ENCODE peak calls at places on chromosomes 4 and X, in nine cellular contexts. One of them, this sample, is unnamed.

GRCh38 chr4:145132521-145133098 is 34.5 kb downstream of the ABCE1 start:
- DNase-seq in lung: no peak
- DNase-seq in GM23338: no peak
- DNase-seq in hepatocyte: no peak
- DNase-seq in A549: no peak
- DNase-seq in sigmoid colon: no peak
- DNase-seq in body of pancreas: no peak
- DNase-seq in fibroblast of lung: peak
- DNase-seq in PC-9: no peak
- DNase-seq in this sample: peak

GRCh38 chrX:21479695-21480280 is 105.6 kb downstream of the CNKSR2 start:
- DNase-seq in lung: no peak
- DNase-seq in GM23338: peak
- DNase-seq in hepatocyte: peak
- DNase-seq in A549: peak
- DNase-seq in sigmoid colon: no peak
- DNase-seq in body of pancreas: no peak
- DNase-seq in fibroblast of lung: peak
- DNase-seq in PC-9: peak
- DNase-seq in this sample: peak

GRCh38 chr4:152245706-152246105 is 290.2 kb downstream of the FBXW7 start:
- DNase-seq in lung: no peak
- DNase-seq in GM23338: no peak
- DNase-seq in hepatocyte: no peak
- DNase-seq in A549: no peak
- DNase-seq in sigmoid colon: no peak
- DNase-seq in body of pancreas: no peak
- DNase-seq in fibroblast of lung: peak
- DNase-seq in PC-9: no peak
- DNase-seq in this sample: no peak

GRCh38 chr4:5719329-5720055 is 8.5 kb downstream of the EVC start:
- DNase-seq in lung: no peak
- DNase-seq in GM23338: peak
- DNase-seq in hepatocyte: no peak
- DNase-seq in A549: no peak
- DNase-seq in sigmoid colon: no peak
- DNase-seq in body of pancreas: no peak
- DNase-seq in fibroblast of lung: no peak
- DNase-seq in PC-9: no peak
- DNase-seq in this sample: no peak

GRCh38 chr4:108370291-108370690 is 201.6 kb upstream of the LEF1 start:
- DNase-seq in lung: no peak
- DNase-seq in GM23338: no peak
- DNase-seq in hepatocyte: no peak
- DNase-seq in A549: no peak
- DNase-seq in sigmoid colon: no peak
- DNase-seq in body of pancreas: no peak
- DNase-seq in fibroblast of lung: no peak
- DNase-seq in PC-9: no peak
- DNase-seq in this sample: no peak

GRCh38 chr4:55247521-55247920 is 98.5 kb upstream of the SRD5A3 start:
- DNase-seq in lung: no peak
- DNase-seq in GM23338: no peak
- DNase-seq in hepatocyte: no peak
- DNase-seq in A549: no peak
- DNase-seq in sigmoid colon: no peak
- DNase-seq in body of pancreas: no peak
- DNase-seq in fibroblast of lung: no peak
- DNase-seq in PC-9: no peak
- DNase-seq in this sample: no peak

GRCh38 chrX:39652336-39652735 is 445.4 kb downstream of the BCOR start:
- DNase-seq in lung: no peak
- DNase-seq in GM23338: peak
- DNase-seq in hepatocyte: no peak
- DNase-seq in A549: peak
- DNase-seq in sigmoid colon: no peak
- DNase-seq in body of pancreas: no peak
- DNase-seq in fibroblast of lung: no peak
- DNase-seq in PC-9: no peak
- DNase-seq in this sample: no peak

GRCh38 chrX:131907488-131908314 is 115.4 kb upstream of the STK26 start:
- DNase-seq in lung: no peak
- DNase-seq in GM23338: no peak
- DNase-seq in hepatocyte: no peak
- DNase-seq in A549: no peak
- DNase-seq in sigmoid colon: no peak
- DNase-seq in body of pancreas: no peak
- DNase-seq in fibroblast of lung: no peak
- DNase-seq in PC-9: no peak
- DNase-seq in this sample: no peak

GRCh38 chrX:143669395-143669794 is 33.5 kb upstream of the SLITRK4 start:
- DNase-seq in lung: no peak
- DNase-seq in GM23338: peak
- DNase-seq in hepatocyte: peak
- DNase-seq in A549: no peak
- DNase-seq in sigmoid colon: no peak
- DNase-seq in body of pancreas: no peak
- DNase-seq in fibroblast of lung: no peak
- DNase-seq in PC-9: no peak
- DNase-seq in this sample: no peak

DNA sequence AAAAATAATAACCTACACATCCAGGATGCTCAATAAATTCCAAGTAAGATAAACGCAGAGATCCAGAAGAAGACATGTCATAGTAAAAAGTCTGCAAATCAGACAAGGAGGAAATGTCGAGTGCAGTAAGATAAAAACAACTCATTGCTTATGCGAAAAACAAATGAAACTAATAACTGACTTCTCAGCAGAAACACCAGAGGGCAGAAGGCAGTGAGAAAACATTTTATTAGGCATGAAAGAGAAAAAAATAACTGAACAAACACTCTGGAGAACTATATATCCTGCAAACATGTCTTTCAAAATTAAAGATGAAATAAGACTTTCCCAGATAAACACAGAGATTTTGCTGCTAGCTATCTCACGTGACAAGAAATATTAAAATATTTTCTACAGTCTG is 201.3 kb upstream of the CTSO start:
- DNase-seq in lung: no peak
- DNase-seq in GM23338: no peak
- DNase-seq in hepatocyte: no peak
- DNase-seq in A549: no peak
- DNase-seq in sigmoid colon: no peak
- DNase-seq in body of pancreas: no peak
- DNase-seq in fibroblast of lung: no peak
- DNase-seq in PC-9: no peak
- DNase-seq in this sample: no peak
- TF ChIP-seq CTCF in lung: no peak
- TF ChIP-seq CTCF in GM23338: peak
- TF ChIP-seq CTCF in hepatocyte: no peak
- TF ChIP-seq CTCF in A549: no peak
- TF ChIP-seq CTCF in sigmoid colon: no peak
- TF ChIP-seq CTCF in body of pancreas: no peak
- TF ChIP-seq CTCF in fibroblast of lung: peak
- TF ChIP-seq CTCF in PC-9: no peak
- TF ChIP-seq CTCF in this sample: peak

GRCh38 chr4:86971355-86971683 is 36.5 kb downstream of the AFF1 start:
- DNase-seq in lung: no peak
- DNase-seq in GM23338: no peak
- DNase-seq in hepatocyte: no peak
- DNase-seq in A549: no peak
- DNase-seq in sigmoid colon: no peak
- DNase-seq in body of pancreas: no peak
- DNase-seq in fibroblast of lung: no peak
- DNase-seq in PC-9: no peak
- DNase-seq in this sample: no peak
- H3K27ac ChIP-seq in lung: no peak
- H3K27ac ChIP-seq in GM23338: peak
- H3K27ac ChIP-seq in hepatocyte: no peak
- H3K27ac ChIP-seq in A549: no peak
- H3K27ac ChIP-seq in sigmoid colon: no peak
- H3K27ac ChIP-seq in body of pancreas: no peak
- H3K27ac ChIP-seq in fibroblast of lung: no peak
- H3K27ac ChIP-seq in PC-9: no peak
- H3K27ac ChIP-seq in this sample: no peak

GRCh38 chr4:84690481-84690880 is 107.6 kb downstream of the CDS1 start:
- DNase-seq in lung: no peak
- DNase-seq in GM23338: no peak
- DNase-seq in hepatocyte: no peak
- DNase-seq in A549: no peak
- DNase-seq in sigmoid colon: no peak
- DNase-seq in body of pancreas: no peak
- DNase-seq in fibroblast of lung: no peak
- DNase-seq in PC-9: no peak
- DNase-seq in this sample: no peak

GRCh38 chr4:84691800-84692199 is 108.9 kb downstream of the CDS1 start:
- DNase-seq in lung: no peak
- DNase-seq in GM23338: no peak
- DNase-seq in hepatocyte: no peak
- DNase-seq in A549: no peak
- DNase-seq in sigmoid colon: no peak
- DNase-seq in body of pancreas: no peak
- DNase-seq in fibroblast of lung: no peak
- DNase-seq in PC-9: no peak
- DNase-seq in this sample: no peak

GRCh38 chr4:84691170-84691691 is 108.3 kb downstream of the CDS1 start:
- DNase-seq in lung: peak
- DNase-seq in GM23338: peak
- DNase-seq in hepatocyte: no peak
- DNase-seq in A549: peak
- DNase-seq in sigmoid colon: no peak
- DNase-seq in body of pancreas: no peak
- DNase-seq in fibroblast of lung: peak
- DNase-seq in PC-9: peak
- DNase-seq in this sample: peak

GRCh38 chr4:84685105-84685504 is 102.2 kb downstream of the CDS1 start:
- DNase-seq in lung: no peak
- DNase-seq in GM23338: no peak
- DNase-seq in hepatocyte: no peak
- DNase-seq in A549: no peak
- DNase-seq in sigmoid colon: no peak
- DNase-seq in body of pancreas: no peak
- DNase-seq in fibroblast of lung: no peak
- DNase-seq in PC-9: no peak
- DNase-seq in this sample: no peak

GRCh38 chr4:84688605-84689004 is 105.7 kb downstream of the CDS1 start:
- DNase-seq in lung: no peak
- DNase-seq in GM23338: no peak
- DNase-seq in hepatocyte: no peak
- DNase-seq in A549: no peak
- DNase-seq in sigmoid colon: no peak
- DNase-seq in body of pancreas: no peak
- DNase-seq in fibroblast of lung: no peak
- DNase-seq in PC-9: no peak
- DNase-seq in this sample: no peak
- H3K4me3 ChIP-seq in lung: no peak
- H3K4me3 ChIP-seq in GM23338: no peak
- H3K4me3 ChIP-seq in hepatocyte: no peak
- H3K4me3 ChIP-seq in A549: no peak
- H3K4me3 ChIP-seq in sigmoid colon: no peak
- H3K4me3 ChIP-seq in body of pancreas: no peak
- H3K4me3 ChIP-seq in fibroblast of lung: no peak
- H3K4me3 ChIP-seq in PC-9: no peak
- H3K4me3 ChIP-seq in this sample: no peak

DNA sequence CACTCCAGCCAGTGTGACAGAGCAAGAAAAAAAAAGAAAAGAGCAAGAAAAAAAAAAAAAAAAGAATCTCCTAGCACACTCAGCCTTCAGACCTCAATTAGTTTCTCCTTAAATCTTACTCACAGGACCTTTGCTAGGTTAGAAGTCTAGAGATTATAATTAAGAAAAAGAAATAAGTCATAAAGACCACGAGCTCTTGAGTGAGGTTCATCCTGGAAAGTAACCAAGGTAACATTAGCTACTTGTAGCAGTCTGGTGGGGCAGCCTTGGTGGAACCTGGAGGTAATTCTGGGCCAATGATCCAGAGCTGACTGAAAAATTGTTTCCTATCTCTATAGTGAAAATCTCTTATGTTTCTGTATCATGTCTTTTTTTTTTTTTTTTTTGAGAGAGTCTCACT is 21.2 kb upstream of the DDX3X start:
- DNase-seq in lung: no peak
- DNase-seq in GM23338: no peak
- DNase-seq in hepatocyte: no peak
- DNase-seq in A549: no peak
- DNase-seq in sigmoid colon: no peak
- DNase-seq in body of pancreas: no peak
- DNase-seq in fibroblast of lung: no peak
- DNase-seq in PC-9: no peak
- DNase-seq in this sample: no peak
- TF ChIP-seq CTCF in lung: no peak
- TF ChIP-seq CTCF in GM23338: no peak
- TF ChIP-seq CTCF in hepatocyte: no peak
- TF ChIP-seq CTCF in A549: no peak
- TF ChIP-seq CTCF in sigmoid colon: no peak
- TF ChIP-seq CTCF in body of pancreas: no peak
- TF ChIP-seq CTCF in fibroblast of lung: no peak
- TF ChIP-seq CTCF in PC-9: no peak
- TF ChIP-seq CTCF in this sample: no peak

GRCh38 chr4:183863155-183863825 is 41.8 kb upstream of the STOX2 start:
- DNase-seq in lung: no peak
- DNase-seq in GM23338: no peak
- DNase-seq in hepatocyte: no peak
- DNase-seq in A549: no peak
- DNase-seq in sigmoid colon: no peak
- DNase-seq in body of pancreas: no peak
- DNase-seq in fibroblast of lung: no peak
- DNase-seq in PC-9: no peak
- DNase-seq in this sample: no peak
- H3K27ac ChIP-seq in lung: no peak
- H3K27ac ChIP-seq in GM23338: no peak
- H3K27ac ChIP-seq in hepatocyte: peak
- H3K27ac ChIP-seq in A549: no peak
- H3K27ac ChIP-seq in sigmoid colon: no peak
- H3K27ac ChIP-seq in body of pancreas: no peak
- H3K27ac ChIP-seq in fibroblast of lung: no peak
- H3K27ac ChIP-seq in PC-9: no peak
- H3K27ac ChIP-seq in this sample: no peak

GRCh38 chrX:48920713-48921104 is 1.9 kb upstream of the PIM2 start:
- DNase-seq in lung: no peak
- DNase-seq in GM23338: no peak
- DNase-seq in hepatocyte: no peak
- DNase-seq in A549: no peak
- DNase-seq in sigmoid colon: no peak
- DNase-seq in body of pancreas: no peak
- DNase-seq in fibroblast of lung: no peak
- DNase-seq in PC-9: no peak
- DNase-seq in this sample: no peak
- H3K4me3 ChIP-seq in lung: no peak
- H3K4me3 ChIP-seq in GM23338: peak
- H3K4me3 ChIP-seq in hepatocyte: no peak
- H3K4me3 ChIP-seq in A549: no peak
- H3K4me3 ChIP-seq in sigmoid colon: no peak
- H3K4me3 ChIP-seq in body of pancreas: no peak
- H3K4me3 ChIP-seq in fibroblast of lung: no peak
- H3K4me3 ChIP-seq in PC-9: no peak
- H3K4me3 ChIP-seq in this sample: no peak

GRCh38 chr4:73208376-73208775 is 50.2 kb downstream of the ANKRD17 start:
- DNase-seq in lung: no peak
- DNase-seq in GM23338: no peak
- DNase-seq in hepatocyte: no peak
- DNase-seq in A549: no peak
- DNase-seq in sigmoid colon: no peak
- DNase-seq in body of pancreas: no peak
- DNase-seq in fibroblast of lung: peak
- DNase-seq in PC-9: no peak
- DNase-seq in this sample: peak

GRCh38 chr4:73206236-73206635 is 52.4 kb downstream of the ANKRD17 start:
- DNase-seq in lung: no peak
- DNase-seq in GM23338: no peak
- DNase-seq in hepatocyte: no peak
- DNase-seq in A549: no peak
- DNase-seq in sigmoid colon: no peak
- DNase-seq in body of pancreas: no peak
- DNase-seq in fibroblast of lung: no peak
- DNase-seq in PC-9: no peak
- DNase-seq in this sample: no peak

GRCh38 chr4:73205482-73205881 is 53.1 kb downstream of the ANKRD17 start:
- DNase-seq in lung: no peak
- DNase-seq in GM23338: no peak
- DNase-seq in hepatocyte: no peak
- DNase-seq in A549: no peak
- DNase-seq in sigmoid colon: no peak
- DNase-seq in body of pancreas: no peak
- DNase-seq in fibroblast of lung: no peak
- DNase-seq in PC-9: no peak
- DNase-seq in this sample: no peak
- TF ChIP-seq CTCF in lung: no peak
- TF ChIP-seq CTCF in GM23338: no peak
- TF ChIP-seq CTCF in hepatocyte: no peak
- TF ChIP-seq CTCF in A549: no peak
- TF ChIP-seq CTCF in sigmoid colon: no peak
- TF ChIP-seq CTCF in body of pancreas: no peak
- TF ChIP-seq CTCF in fibroblast of lung: no peak
- TF ChIP-seq CTCF in PC-9: no peak
- TF ChIP-seq CTCF in this sample: no peak

This sample was measured in brain microvascular endothelial cell.